ENCODE peak calls at places on chromosomes 7 and 10, in nine cellular contexts. One of them, this sample, is unnamed.

GRCh38 chr10:3622845-3623621 is 162.0 kb downstream of the KLF6 start:
- DNase-seq in hypothalamus: no peak
- DNase-seq in nephron progenitor cell: no peak
- DNase-seq in fibroblast of pulmonary artery: peak; percentile 22
- DNase-seq in astrocyte of the cerebellum: no peak
- DNase-seq in progenitor cell of endocrine pancreas: no peak
- DNase-seq in H54: no peak
- DNase-seq in naive thymus-derived CD8-positive, alpha-beta T cell: no peak
- DNase-seq in Panc1: no peak
- DNase-seq in this sample: no peak

GRCh38 chr7:458511-459245 is 61.0 kb downstream of the PDGFA start:
- DNase-seq in H54: no peak
- DNase-seq in progenitor cell of endocrine pancreas: no peak
- DNase-seq in fibroblast of pulmonary artery: no peak
- DNase-seq in astrocyte of the cerebellum: no peak
- DNase-seq in hypothalamus: no peak
- DNase-seq in Panc1: no peak
- DNase-seq in nephron progenitor cell: no peak
- DNase-seq in naive thymus-derived CD8-positive, alpha-beta T cell: peak; percentile 44
- DNase-seq in this sample: no peak

GRCh38 chr10:110433740-110434139 is 64.0 kb upstream of the DUSP5 start:
- DNase-seq in hypothalamus: no peak
- DNase-seq in astrocyte of the cerebellum: no peak
- DNase-seq in naive thymus-derived CD8-positive, alpha-beta T cell: no peak
- DNase-seq in Panc1: no peak
- DNase-seq in progenitor cell of endocrine pancreas: no peak
- DNase-seq in fibroblast of pulmonary artery: no peak
- DNase-seq in H54: no peak
- DNase-seq in nephron progenitor cell: no peak
- DNase-seq in this sample: no peak

GRCh38 chr7:154791611-154792010 is 211.3 kb downstream of the PAXIP1 start:
- DNase-seq in Panc1: no peak
- DNase-seq in astrocyte of the cerebellum: no peak
- DNase-seq in progenitor cell of endocrine pancreas: no peak
- DNase-seq in H54: no peak
- DNase-seq in naive thymus-derived CD8-positive, alpha-beta T cell: no peak
- DNase-seq in hypothalamus: no peak
- DNase-seq in nephron progenitor cell: no peak
- DNase-seq in fibroblast of pulmonary artery: no peak
- DNase-seq in this sample: no peak

GRCh38 chr7:116933465-116933864 is 19.8 kb upstream of the ST7 start:
- DNase-seq in fibroblast of pulmonary artery: no peak
- DNase-seq in nephron progenitor cell: no peak
- DNase-seq in naive thymus-derived CD8-positive, alpha-beta T cell: no peak
- DNase-seq in astrocyte of the cerebellum: no peak
- DNase-seq in H54: no peak
- DNase-seq in Panc1: no peak
- DNase-seq in progenitor cell of endocrine pancreas: no peak
- DNase-seq in hypothalamus: no peak
- DNase-seq in this sample: no peak

GRCh38 chr7:46996972-46997371 is 584.9 kb downstream of the TNS3 start:
- DNase-seq in naive thymus-derived CD8-positive, alpha-beta T cell: no peak
- DNase-seq in astrocyte of the cerebellum: no peak
- DNase-seq in progenitor cell of endocrine pancreas: no peak
- DNase-seq in H54: no peak
- DNase-seq in hypothalamus: no peak
- DNase-seq in nephron progenitor cell: no peak
- DNase-seq in fibroblast of pulmonary artery: no peak
- DNase-seq in Panc1: no peak
- DNase-seq in this sample: peak; percentile 3

GRCh38 chr10:3081383-3081981 is 14.1 kb downstream of the PFKP start:
- DNase-seq in progenitor cell of endocrine pancreas: no peak
- DNase-seq in nephron progenitor cell: no peak
- DNase-seq in fibroblast of pulmonary artery: no peak
- DNase-seq in naive thymus-derived CD8-positive, alpha-beta T cell: no peak
- DNase-seq in hypothalamus: no peak
- DNase-seq in Panc1: no peak
- DNase-seq in astrocyte of the cerebellum: no peak
- DNase-seq in H54: no peak
- DNase-seq in this sample: no peak

GRCh38 chr7:45129181-45129800 is 17.8 kb upstream of the TBRG4 start:
- DNase-seq in progenitor cell of endocrine pancreas: no peak
- DNase-seq in nephron progenitor cell: no peak
- DNase-seq in H54: no peak
- DNase-seq in astrocyte of the cerebellum: no peak
- DNase-seq in fibroblast of pulmonary artery: no peak
- DNase-seq in Panc1: no peak
- DNase-seq in naive thymus-derived CD8-positive, alpha-beta T cell: no peak
- DNase-seq in hypothalamus: no peak
- DNase-seq in this sample: no peak

GRCh38 chr10:49116509-49117365 is 1.4 kb upstream of the VSTM4 start:
- DNase-seq in fibroblast of pulmonary artery: no peak
- DNase-seq in naive thymus-derived CD8-positive, alpha-beta T cell: no peak
- DNase-seq in astrocyte of the cerebellum: no peak
- DNase-seq in progenitor cell of endocrine pancreas: no peak
- DNase-seq in hypothalamus: no peak
- DNase-seq in nephron progenitor cell: no peak
- DNase-seq in H54: no peak
- DNase-seq in Panc1: no peak
- DNase-seq in this sample: no peak

GRCh38 chr7:47576909-47577255 is 5.0 kb downstream of the TNS3 start:
- DNase-seq in H54: no peak
- DNase-seq in hypothalamus: no peak
- DNase-seq in astrocyte of the cerebellum: no peak
- DNase-seq in nephron progenitor cell: no peak
- DNase-seq in fibroblast of pulmonary artery: no peak
- DNase-seq in naive thymus-derived CD8-positive, alpha-beta T cell: no peak
- DNase-seq in Panc1: no peak
- DNase-seq in progenitor cell of endocrine pancreas: no peak
- DNase-seq in this sample: no peak

GRCh38 chr10:4077804-4078203 is 292.8 kb upstream of the KLF6 start:
- DNase-seq in Panc1: no peak
- DNase-seq in naive thymus-derived CD8-positive, alpha-beta T cell: no peak
- DNase-seq in fibroblast of pulmonary artery: no peak
- DNase-seq in H54: no peak
- DNase-seq in hypothalamus: no peak
- DNase-seq in astrocyte of the cerebellum: no peak
- DNase-seq in nephron progenitor cell: no peak
- DNase-seq in progenitor cell of endocrine pancreas: no peak
- DNase-seq in this sample: no peak

GRCh38 chr7:2965745-2966270 is 77.9 kb downstream of the CARD11 start:
- DNase-seq in fibroblast of pulmonary artery: no peak
- DNase-seq in nephron progenitor cell: no peak
- DNase-seq in astrocyte of the cerebellum: no peak
- DNase-seq in hypothalamus: no peak
- DNase-seq in Panc1: no peak
- DNase-seq in progenitor cell of endocrine pancreas: no peak
- DNase-seq in naive thymus-derived CD8-positive, alpha-beta T cell: no peak
- DNase-seq in H54: no peak
- DNase-seq in this sample: no peak

GRCh38 chr7:90680496-90680895 is 84.4 kb downstream of the CDK14 start:
- DNase-seq in astrocyte of the cerebellum: no peak
- DNase-seq in fibroblast of pulmonary artery: no peak
- DNase-seq in H54: no peak
- DNase-seq in Panc1: no peak
- DNase-seq in hypothalamus: no peak
- DNase-seq in progenitor cell of endocrine pancreas: no peak
- DNase-seq in naive thymus-derived CD8-positive, alpha-beta T cell: no peak
- DNase-seq in nephron progenitor cell: no peak
- DNase-seq in this sample: no peak

GRCh38 chr10:6402960-6403359 is 177.1 kb downstream of the PRKCQ start:
- DNase-seq in H54: no peak
- DNase-seq in Panc1: no peak
- DNase-seq in nephron progenitor cell: no peak
- DNase-seq in naive thymus-derived CD8-positive, alpha-beta T cell: no peak
- DNase-seq in progenitor cell of endocrine pancreas: no peak
- DNase-seq in hypothalamus: no peak
- DNase-seq in fibroblast of pulmonary artery: no peak
- DNase-seq in astrocyte of the cerebellum: no peak
- DNase-seq in this sample: no peak

GRCh38 chr10:4780097-4780496 is 45.9 kb upstream of the AKR1E2 start:
- DNase-seq in naive thymus-derived CD8-positive, alpha-beta T cell: no peak
- DNase-seq in fibroblast of pulmonary artery: no peak
- DNase-seq in hypothalamus: no peak
- DNase-seq in progenitor cell of endocrine pancreas: no peak
- DNase-seq in astrocyte of the cerebellum: no peak
- DNase-seq in H54: no peak
- DNase-seq in nephron progenitor cell: no peak
- DNase-seq in Panc1: no peak
- DNase-seq in this sample: no peak

GRCh38 chr7:5590596-5591546 is 167.2 kb upstream of the TNRC18 start:
- DNase-seq in astrocyte of the cerebellum: peak; percentile 78
- DNase-seq in Panc1: no peak
- DNase-seq in H54: no peak
- DNase-seq in hypothalamus: no peak
- DNase-seq in nephron progenitor cell: no peak
- DNase-seq in naive thymus-derived CD8-positive, alpha-beta T cell: no peak
- DNase-seq in progenitor cell of endocrine pancreas: no peak
- DNase-seq in fibroblast of pulmonary artery: no peak
- DNase-seq in this sample: no peak

GRCh38 chr7:157077021-157077420 is 61.7 kb upstream of the UBE3C start:
- DNase-seq in Panc1: no peak
- DNase-seq in fibroblast of pulmonary artery: no peak
- DNase-seq in H54: no peak
- DNase-seq in hypothalamus: no peak
- DNase-seq in astrocyte of the cerebellum: no peak
- DNase-seq in naive thymus-derived CD8-positive, alpha-beta T cell: no peak
- DNase-seq in nephron progenitor cell: peak; percentile 35
- DNase-seq in progenitor cell of endocrine pancreas: no peak
- DNase-seq in this sample: no peak

GRCh38 chr7:1717903-1718676 is 48.0 kb downstream of the ELFN1 start:
- DNase-seq in fibroblast of pulmonary artery: no peak
- DNase-seq in nephron progenitor cell: no peak
- DNase-seq in H54: no peak
- DNase-seq in progenitor cell of endocrine pancreas: no peak
- DNase-seq in astrocyte of the cerebellum: no peak
- DNase-seq in hypothalamus: no peak
- DNase-seq in Panc1: no peak
- DNase-seq in naive thymus-derived CD8-positive, alpha-beta T cell: no peak
- DNase-seq in this sample: no peak

GRCh38 chr10:101293007-101293723 is 60.8 kb upstream of the BTRC start:
- DNase-seq in nephron progenitor cell: no peak
- DNase-seq in astrocyte of the cerebellum: no peak
- DNase-seq in progenitor cell of endocrine pancreas: no peak
- DNase-seq in naive thymus-derived CD8-positive, alpha-beta T cell: no peak
- DNase-seq in fibroblast of pulmonary artery: no peak
- DNase-seq in hypothalamus: no peak
- DNase-seq in Panc1: no peak
- DNase-seq in H54: no peak
- DNase-seq in this sample: no peak

GRCh38 chr7:142357953-142358520 is 100.2 kb upstream of the PRSS58 start:
- DNase-seq in astrocyte of the cerebellum: peak; percentile 78
- DNase-seq in naive thymus-derived CD8-positive, alpha-beta T cell: no peak
- DNase-seq in Panc1: peak; percentile 38
- DNase-seq in progenitor cell of endocrine pancreas: no peak
- DNase-seq in hypothalamus: no peak
- DNase-seq in nephron progenitor cell: peak; percentile 37
- DNase-seq in H54: peak; percentile 34
- DNase-seq in fibroblast of pulmonary artery: peak; percentile 79
- DNase-seq in this sample: peak; percentile 86

GRCh38 chr7:47503283-47503682 is 78.6 kb downstream of the TNS3 start:
- DNase-seq in nephron progenitor cell: no peak
- DNase-seq in Panc1: no peak
- DNase-seq in H54: no peak
- DNase-seq in fibroblast of pulmonary artery: peak; percentile 70
- DNase-seq in naive thymus-derived CD8-positive, alpha-beta T cell: no peak
- DNase-seq in progenitor cell of endocrine pancreas: no peak
- DNase-seq in astrocyte of the cerebellum: no peak
- DNase-seq in hypothalamus: no peak
- DNase-seq in this sample: no peak

GRCh38 chr10:6361869-6362268 is 159.1 kb downstream of the PFKFB3 start:
- DNase-seq in progenitor cell of endocrine pancreas: no peak
- DNase-seq in H54: no peak
- DNase-seq in hypothalamus: no peak
- DNase-seq in Panc1: no peak
- DNase-seq in astrocyte of the cerebellum: no peak
- DNase-seq in nephron progenitor cell: no peak
- DNase-seq in fibroblast of pulmonary artery: no peak
- DNase-seq in naive thymus-derived CD8-positive, alpha-beta T cell: no peak
- DNase-seq in this sample: no peak

GRCh38 chr7:5702876-5703571 is 78.4 kb downstream of the RNF216 start:
- DNase-seq in fibroblast of pulmonary artery: no peak
- DNase-seq in progenitor cell of endocrine pancreas: no peak
- DNase-seq in nephron progenitor cell: no peak
- DNase-seq in hypothalamus: peak; percentile 55
- DNase-seq in Panc1: no peak
- DNase-seq in H54: peak; percentile 63
- DNase-seq in naive thymus-derived CD8-positive, alpha-beta T cell: no peak
- DNase-seq in astrocyte of the cerebellum: no peak
- DNase-seq in this sample: no peak

GRCh38 chr10:83706952-83707582 is 432.2 kb upstream of the GHITM start:
- DNase-seq in astrocyte of the cerebellum: no peak
- DNase-seq in naive thymus-derived CD8-positive, alpha-beta T cell: no peak
- DNase-seq in H54: no peak
- DNase-seq in hypothalamus: no peak
- DNase-seq in progenitor cell of endocrine pancreas: no peak
- DNase-seq in Panc1: no peak
- DNase-seq in nephron progenitor cell: no peak
- DNase-seq in fibroblast of pulmonary artery: no peak
- DNase-seq in this sample: no peak

GRCh38 chr10:119199231-119199992 is 8.0 kb upstream of the GRK5 start:
- DNase-seq in naive thymus-derived CD8-positive, alpha-beta T cell: peak; percentile 74
- DNase-seq in nephron progenitor cell: peak; percentile 54
- DNase-seq in H54: peak; percentile 37
- DNase-seq in fibroblast of pulmonary artery: peak; percentile 91
- DNase-seq in Panc1: peak; percentile 75
- DNase-seq in progenitor cell of endocrine pancreas: peak; percentile 40
- DNase-seq in hypothalamus: peak; percentile 42
- DNase-seq in astrocyte of the cerebellum: peak; percentile 76
- DNase-seq in this sample: peak; percentile 91

GRCh38 chr10:131785121-131785460 is 115.7 kb upstream of the PPP2R2D start:
- DNase-seq in progenitor cell of endocrine pancreas: no peak
- DNase-seq in hypothalamus: no peak
- DNase-seq in H54: no peak
- DNase-seq in astrocyte of the cerebellum: no peak
- DNase-seq in nephron progenitor cell: no peak
- DNase-seq in fibroblast of pulmonary artery: no peak
- DNase-seq in naive thymus-derived CD8-positive, alpha-beta T cell: no peak
- DNase-seq in Panc1: no peak
- DNase-seq in this sample: no peak

GRCh38 chr7:84729284-84729683 is 457.6 kb downstream of the SEMA3D start:
- DNase-seq in hypothalamus: no peak
- DNase-seq in nephron progenitor cell: no peak
- DNase-seq in H54: no peak
- DNase-seq in astrocyte of the cerebellum: no peak
- DNase-seq in Panc1: no peak
- DNase-seq in naive thymus-derived CD8-positive, alpha-beta T cell: no peak
- DNase-seq in progenitor cell of endocrine pancreas: no peak
- DNase-seq in fibroblast of pulmonary artery: peak; percentile 76
- DNase-seq in this sample: no peak

GRCh38 chr10:3850999-3851937 is 66.3 kb upstream of the KLF6 start:
- DNase-seq in naive thymus-derived CD8-positive, alpha-beta T cell: no peak
- DNase-seq in progenitor cell of endocrine pancreas: no peak
- DNase-seq in nephron progenitor cell: no peak
- DNase-seq in H54: no peak
- DNase-seq in Panc1: peak; percentile 88
- DNase-seq in fibroblast of pulmonary artery: peak; percentile 73
- DNase-seq in astrocyte of the cerebellum: peak; percentile 3
- DNase-seq in hypothalamus: no peak
- DNase-seq in this sample: peak; percentile 67

GRCh38 chr7:4738711-4739527 is 36.5 kb upstream of the AP5Z1 start:
- DNase-seq in astrocyte of the cerebellum: peak; percentile 55
- DNase-seq in progenitor cell of endocrine pancreas: no peak
- DNase-seq in Panc1: peak; percentile 75
- DNase-seq in nephron progenitor cell: peak; percentile 25
- DNase-seq in H54: peak; percentile 95
- DNase-seq in fibroblast of pulmonary artery: peak; percentile 94
- DNase-seq in naive thymus-derived CD8-positive, alpha-beta T cell: no peak
- DNase-seq in hypothalamus: no peak
- DNase-seq in this sample: peak; percentile 88

GRCh38 chr7:151688236-151688780 is 168.6 kb upstream of the RHEB start:
- DNase-seq in fibroblast of pulmonary artery: no peak
- DNase-seq in Panc1: no peak
- DNase-seq in hypothalamus: no peak
- DNase-seq in progenitor cell of endocrine pancreas: no peak
- DNase-seq in naive thymus-derived CD8-positive, alpha-beta T cell: no peak
- DNase-seq in H54: no peak
- DNase-seq in astrocyte of the cerebellum: no peak
- DNase-seq in nephron progenitor cell: no peak
- DNase-seq in this sample: no peak

GRCh38 chr10:412109-412508 is 276.9 kb downstream of the ZMYND11 start:
- DNase-seq in fibroblast of pulmonary artery: no peak
- DNase-seq in naive thymus-derived CD8-positive, alpha-beta T cell: no peak
- DNase-seq in progenitor cell of endocrine pancreas: no peak
- DNase-seq in Panc1: no peak
- DNase-seq in hypothalamus: no peak
- DNase-seq in H54: no peak
- DNase-seq in nephron progenitor cell: no peak
- DNase-seq in astrocyte of the cerebellum: no peak
- DNase-seq in this sample: no peak

This sample was measured in dermis blood vessel endothelial cell.